ENCODE peak calls at places on chromosomes 16 and 17, in four cellular contexts. S, W, X and Z are unnamed samples.

GRCh38 chr16:21684199-21684598 is 20.4 kb downstream of the OTOA start:
- DNase-seq in S (no peak), W (no peak), X (peak), Z (no peak)

GRCh38 chr17:17781591-17782424 is 55.0 kb downstream of the SREBF1 start:
- DNase-seq in S (no peak), W (peak), X (peak), Z (peak)

GRCh38 chr17:63984651-63985386 is 12.1 kb upstream of the SCN4A start:
- DNase-seq in S (no peak), W (peak), X (peak), Z (no peak)

GRCh38 chr16:31427441-31428276 is 501 bp downstream of the COX6A2 start:
- DNase-seq in S (peak), W (no peak), X (no peak), Z (peak)

GRCh38 chr17:14116263-14117024 is 47.1 kb downstream of the COX10 start:
- DNase-seq in S (no peak), W (no peak), X (no peak), Z (no peak)

GRCh38 chr16:70697601-70698170 is 11.8 kb upstream of the MTSS2 start:
- DNase-seq in S (no peak), W (no peak), X (no peak), Z (no peak)

GRCh38 chr17:15230866-15231265 is 34.3 kb downstream of the PMP22 start:
- DNase-seq in S (no peak), W (no peak), X (no peak), Z (no peak)

GRCh38 chr17:48077555-48077954 is 23.7 kb downstream of the CBX1 start:
- DNase-seq in S (no peak), W (no peak), X (no peak), Z (no peak)

GRCh38 chr16:55437627-55438026 is 41.4 kb upstream of the MMP2 start:
- DNase-seq in S (no peak), W (peak), X (no peak), Z (no peak)

GRCh38 chr17:49460401-49460800 is 34.7 kb upstream of the NGFR start:
- DNase-seq in S (no peak), W (no peak), X (no peak), Z (no peak)

GRCh38 chr16:69003500-69003899 is 102.0 kb upstream of the HAS3 start:
- DNase-seq in S (no peak), W (no peak), X (peak), Z (no peak)

GRCh38 chr17:59372138-59372751 is 40.8 kb downstream of the YPEL2 start:
- DNase-seq in S (no peak), W (peak), X (peak), Z (no peak)

GRCh38 chr17:32269377-32269776 is 3.7 kb downstream of the RHBDL3 start:
- DNase-seq in S (no peak), W (no peak), X (no peak), Z (no peak)

GRCh38 chr16:75401697-75402096 is 31.6 kb downstream of the CFDP1 start:
- DNase-seq in S (no peak), W (no peak), X (no peak), Z (no peak)

GRCh38 chr16:88701541-88702363 is 4.5 kb downstream of the RNF166 start:
- DNase-seq in S (no peak), W (no peak), X (no peak), Z (no peak)

GRCh38 chr16:69494993-69495392 is 70.6 kb downstream of the CYB5B start:
- DNase-seq in S (no peak), W (no peak), X (peak), Z (peak)

GRCh38 chr16:78562156-78562555 is 462.7 kb downstream of the WWOX start:
- DNase-seq in S (no peak), W (no peak), X (no peak), Z (no peak)